ENCODE peak calls at places on chromosomes 12 and 14, in five cellular contexts. V is germinal center; E is stimulated activated CD4-positive, alpha-beta T cell treated with anti-CD3 and anti-CD28 coated beads, TNF-alpha, amount 100 ng/mL, for 4 hours; Y is CD4-positive, alpha-beta T cell; Z is AG09319. B is an unnamed sample.

GRCh38 chr12:132284618-132285310 is 44.6 kb downstream of the GALNT9 start:
- DNase-seq in Z (no peak), Y (no peak), E (no peak), V (no peak), B (no peak)

GRCh38 chr14:77107228-77107627 is 9.2 kb downstream of the CIPC start:
- DNase-seq in E (no peak), V (no peak), Y (no peak), Z (no peak), B (no peak)

GRCh38 chr12:12445882-12446181 is 89.0 kb downstream of the BORCS5 start:
- DNase-seq in Z (no peak), E (no peak), V (no peak), Y (no peak), B (no peak)

GRCh38 chr14:30610719-30611388 is 11.3 kb upstream of the SCFD1 start:
- DNase-seq in V (no peak), E (no peak), Z (peak), Y (no peak), B (no peak)

GRCh38 chr12:87812030-87812429 is 217.2 kb downstream of the C12orf50 start:
- DNase-seq in V (no peak), Z (no peak), E (no peak), Y (no peak), B (no peak)

GRCh38 chr12:52293926-52294325 is 2.6 kb upstream of the KRT81 start:
- DNase-seq in E (no peak), Y (no peak), V (no peak), Z (no peak), B (no peak)

GRCh38 chr12:89179983-89180382 is 172.3 kb downstream of the DUSP6 start:
- DNase-seq in Z (peak), V (no peak), Y (no peak), E (no peak), B (no peak)

GRCh38 chr12:84136862-84137367 is 775.7 kb downstream of the SLC6A15 start:
- DNase-seq in Y (no peak), V (no peak), E (no peak), Z (no peak), B (peak)

GRCh38 chr12:128076188-128076587 is 190.8 kb upstream of the TMEM132C start:
- DNase-seq in V (no peak), Y (no peak), Z (no peak), E (no peak), B (no peak)

GRCh38 chr14:50037837-50038236 is 78.5 kb downstream of the VCPKMT start:
- DNase-seq in V (peak), Y (no peak), Z (no peak), E (no peak), B (peak)

GRCh38 chr12:130765186-130765659 is 49.1 kb upstream of the RIMBP2 start:
- DNase-seq in Z (no peak), Y (no peak), E (no peak), V (no peak), B (peak)

GRCh38 chr12:82522762-82523161 is 163.9 kb upstream of the TMTC2 start:
- DNase-seq in Y (no peak), V (no peak), Z (no peak), E (no peak), B (no peak)

GRCh38 chr12:75779891-75780501 is 251.6 kb downstream of the PHLDA1 start:
- DNase-seq in V (no peak), E (no peak), Z (no peak), Y (no peak), B (peak)

GRCh38 chr12:52494518-52494917 is 1.5 kb upstream of the KRT6A start:
- DNase-seq in Y (no peak), V (no peak), Z (no peak), E (no peak), B (no peak)

GRCh38 chr12:53735556-53735955 is 8.3 kb upstream of the CALCOCO1 start:
- DNase-seq in E (no peak), Z (no peak), Y (no peak), V (no peak), B (no peak)

GRCh38 chr14:101050901-101051490 is 147.5 kb upstream of the RTL1 start:
- DNase-seq in E (no peak), V (no peak), Y (no peak), Z (no peak), B (no peak)

GRCh38 chr12:54216580-54217308 is 28.0 kb upstream of the SMUG1 start:
- DNase-seq in E (peak), V (peak), Z (no peak), Y (peak), B (peak)

GRCh38 chr14:85439696-85440328 is 90.1 kb upstream of the FLRT2 start:
- DNase-seq in E (no peak), Y (no peak), Z (no peak), V (no peak), B (no peak)

GRCh38 chr14:78081245-78081644 is 88.9 kb upstream of the NRXN3 start:
- DNase-seq in Y (no peak), V (no peak), Z (no peak), E (no peak), B (no peak)

GRCh38 chr14:23005861-23006534 is 3.9 kb downstream of the C14orf93 start:
- DNase-seq in Z (no peak), Y (no peak), V (no peak), E (no peak), B (no peak)

GRCh38 chr12:27665704-27666103 is 30.5 kb upstream of the REP15 start:
- DNase-seq in Z (no peak), E (no peak), Y (no peak), V (no peak), B (no peak)

GRCh38 chr12:16359512-16360491 is 12.4 kb downstream of the MGST1 start:
- DNase-seq in V (peak), Y (no peak), Z (no peak), E (no peak), B (peak)

GRCh38 chr14:103330536-103330935 is 3.5 kb upstream of the EIF5 start:
- DNase-seq in E (no peak), V (no peak), Z (no peak), Y (no peak), B (no peak)

GRCh38 chr12:101001669-101002068 is 207.1 kb downstream of the ANO4 start:
- DNase-seq in E (no peak), Z (no peak), Y (no peak), V (no peak), B (no peak)

GRCh38 chr12:106149096-106149784 is 10.5 kb upstream of the NUAK1 start:
- DNase-seq in V (no peak), Y (no peak), E (no peak), Z (no peak), B (peak)

GRCh38 chr12:116194935-116195431 is 82.5 kb downstream of the MED13L start:
- DNase-seq in E (peak), Y (peak), V (peak), Z (no peak), B (no peak)

GRCh38 chr12:62123721-62124203 is 136.4 kb upstream of the USP15 start:
- DNase-seq in Y (no peak), E (peak), Z (peak), V (peak), B (peak)

GRCh38 chr14:21087294-21088091 is 11.0 kb downstream of the ZNF219 start:
- DNase-seq in Z (peak), E (no peak), Y (peak), V (peak), B (peak)

GRCh38 chr14:102445066-102445465 is 64.5 kb downstream of the ANKRD9 start:
- DNase-seq in E (no peak), V (no peak), Y (no peak), Z (no peak), B (no peak)

GRCh38 chr12:45407967-45408743 is 192.3 kb downstream of the ANO6 start:
- DNase-seq in E (no peak), V (no peak), Z (no peak), Y (no peak), B (no peak)

B was measured in SK-N-DZ.